ENCODE peak calls at places on chromosome 15, in four cellular contexts. T, E, X and P are unnamed samples.

GRCh38 chr15:51782357-51782896 is 31.0 kb downstream of the TMOD2 start:
- DNase-seq in E (no peak), X (no peak), T (no peak), P (no peak)

GRCh38 chr15:38224486-38224885 is 28.1 kb upstream of the SPRED1 start:
- DNase-seq in E (no peak), X (no peak), T (no peak), P (no peak)

GRCh38 chr15:78111788-78112187 is 19.4 kb downstream of the SH2D7 start:
- DNase-seq in E (no peak), T (no peak), X (peak; percentile 49), P (no peak)

GRCh38 chr15:101242160-101242998 is 9.5 kb downstream of the CHSY1 start:
- DNase-seq in X (no peak), T (no peak), E (no peak), P (no peak)

GRCh38 chr15:52050416-52050815 is 31.4 kb downstream of the MAPK6 start:
- DNase-seq in T (no peak), E (peak; percentile 24), X (no peak), P (no peak)

GRCh38 chr15:55247276-55247675 is 42.3 kb downstream of the RAB27A start:
- DNase-seq in E (no peak), T (no peak), X (no peak), P (no peak)

GRCh38 chr15:81155375-81156218 is 21.5 kb downstream of the CFAP161 start:
- DNase-seq in X (peak; percentile 77), T (no peak), E (peak; percentile 31), P (no peak)

GRCh38 chr15:98690272-98690671 is 41.9 kb downstream of the IGF1R start:
- DNase-seq in X (no peak), E (no peak), T (no peak), P (no peak)

GRCh38 chr15:40029979-40030893 is 8.7 kb downstream of the SRP14 start:
- DNase-seq in T (no peak), E (no peak), X (no peak), P (no peak)

GRCh38 chr15:50889589-50889988 is 18.9 kb upstream of the AP4E1 start:
- DNase-seq in X (no peak), T (no peak), E (no peak), P (no peak)

GRCh38 chr15:97893988-97894387 is 66.5 kb upstream of the ARRDC4 start:
- DNase-seq in E (no peak), T (no peak), X (no peak), P (no peak)

GRCh38 chr15:85789496-85789875 is 5.2 kb downstream of the KLHL25 start:
- DNase-seq in X (no peak), E (no peak), T (no peak), P (no peak)

GRCh38 chr15:97875513-97876285 is 84.8 kb upstream of the ARRDC4 start:
- DNase-seq in T (no peak), X (no peak), E (no peak), P (no peak)

GRCh38 chr15:81575436-81576123 is 201.6 kb upstream of the TMC3 start:
- DNase-seq in X (no peak), E (no peak), T (peak; percentile 65), P (no peak)

GRCh38 chr15:101162701-101163483 is 89.0 kb downstream of the CHSY1 start:
- DNase-seq in X (no peak), E (no peak), T (no peak), P (no peak)

GRCh38 chr15:45162771-45163507 is 24.8 kb downstream of the SHF start:
- DNase-seq in X (no peak), T (no peak), E (peak; percentile 97), P (peak; percentile 96)